ENCODE peak calls at places on chromosome 5, in nine cellular contexts. One of them, this sample, is unnamed.

GRCh38 chr5:1002271-1002546 is 6.4 kb upstream of the NKD2 start:
- DNase-seq in BJ: no peak
- DNase-seq in NCI-H345: no peak
- DNase-seq in SK-N-SH: no peak
- DNase-seq in GOT3: no peak
- DNase-seq in NCI-H2227 treated with DMSO at 0.1 percent for 48 hours: no peak
- DNase-seq in T follicular helper cell: no peak
- DNase-seq in adipocyte: no peak
- DNase-seq in HepG2: no peak
- DNase-seq in this sample: no peak

GRCh38 chr5:114311943-114312342 is 49.9 kb upstream of the KCNN2 start:
- DNase-seq in BJ: no peak
- DNase-seq in NCI-H345: no peak
- DNase-seq in SK-N-SH: no peak
- DNase-seq in GOT3: no peak
- DNase-seq in NCI-H2227 treated with DMSO at 0.1 percent for 48 hours: no peak
- DNase-seq in T follicular helper cell: no peak
- DNase-seq in adipocyte: no peak
- DNase-seq in HepG2: no peak
- DNase-seq in this sample: no peak

GRCh38 chr5:150209020-150209635 is 19.3 kb downstream of the SLC6A7 start:
- DNase-seq in BJ: no peak
- DNase-seq in NCI-H345: no peak
- DNase-seq in SK-N-SH: no peak
- DNase-seq in GOT3: no peak
- DNase-seq in NCI-H2227 treated with DMSO at 0.1 percent for 48 hours: no peak
- DNase-seq in T follicular helper cell: no peak
- DNase-seq in adipocyte: peak
- DNase-seq in HepG2: no peak
- DNase-seq in this sample: no peak

GRCh38 chr5:102755691-102756371 is 726 bp downstream of the PAM start:
- DNase-seq in BJ: no peak
- DNase-seq in NCI-H345: peak
- DNase-seq in SK-N-SH: peak
- DNase-seq in GOT3: no peak
- DNase-seq in NCI-H2227 treated with DMSO at 0.1 percent for 48 hours: no peak
- DNase-seq in T follicular helper cell: peak
- DNase-seq in adipocyte: peak
- DNase-seq in HepG2: peak
- DNase-seq in this sample: peak

GRCh38 chr5:154603978-154604679 is 126.1 kb upstream of the HAND1 start:
- DNase-seq in BJ: no peak
- DNase-seq in NCI-H345: no peak
- DNase-seq in SK-N-SH: peak
- DNase-seq in GOT3: no peak
- DNase-seq in NCI-H2227 treated with DMSO at 0.1 percent for 48 hours: no peak
- DNase-seq in T follicular helper cell: no peak
- DNase-seq in adipocyte: peak
- DNase-seq in HepG2: no peak
- DNase-seq in this sample: no peak

GRCh38 chr5:5271606-5272321 is 131.6 kb downstream of the ADAMTS16 start:
- DNase-seq in BJ: no peak
- DNase-seq in NCI-H345: peak
- DNase-seq in SK-N-SH: peak
- DNase-seq in GOT3: no peak
- DNase-seq in NCI-H2227 treated with DMSO at 0.1 percent for 48 hours: no peak
- DNase-seq in T follicular helper cell: no peak
- DNase-seq in adipocyte: no peak
- DNase-seq in HepG2: no peak
- DNase-seq in this sample: no peak

GRCh38 chr5:89320889-89321288 is 437.9 kb upstream of the MEF2C start:
- DNase-seq in BJ: no peak
- DNase-seq in NCI-H345: no peak
- DNase-seq in SK-N-SH: no peak
- DNase-seq in GOT3: no peak
- DNase-seq in NCI-H2227 treated with DMSO at 0.1 percent for 48 hours: no peak
- DNase-seq in T follicular helper cell: no peak
- DNase-seq in adipocyte: no peak
- DNase-seq in HepG2: no peak
- DNase-seq in this sample: no peak

GRCh38 chr5:1265026-1265425 is 29.8 kb downstream of the TERT start:
- DNase-seq in BJ: no peak
- DNase-seq in NCI-H345: no peak
- DNase-seq in SK-N-SH: no peak
- DNase-seq in GOT3: no peak
- DNase-seq in NCI-H2227 treated with DMSO at 0.1 percent for 48 hours: no peak
- DNase-seq in T follicular helper cell: no peak
- DNase-seq in adipocyte: no peak
- DNase-seq in HepG2: no peak
- DNase-seq in this sample: no peak

GRCh38 chr5:126492939-126493338 is 69.7 kb downstream of the GRAMD2B start:
- DNase-seq in BJ: no peak
- DNase-seq in NCI-H345: no peak
- DNase-seq in SK-N-SH: no peak
- DNase-seq in GOT3: no peak
- DNase-seq in NCI-H2227 treated with DMSO at 0.1 percent for 48 hours: peak
- DNase-seq in T follicular helper cell: no peak
- DNase-seq in adipocyte: no peak
- DNase-seq in HepG2: peak
- DNase-seq in this sample: no peak

GRCh38 chr5:54115768-54116403 is 194.5 kb downstream of the ARL15 start:
- DNase-seq in BJ: no peak
- DNase-seq in NCI-H345: no peak
- DNase-seq in SK-N-SH: peak
- DNase-seq in GOT3: no peak
- DNase-seq in NCI-H2227 treated with DMSO at 0.1 percent for 48 hours: no peak
- DNase-seq in T follicular helper cell: no peak
- DNase-seq in adipocyte: no peak
- DNase-seq in HepG2: no peak
- DNase-seq in this sample: no peak

GRCh38 chr5:81286059-81286617 is 15.2 kb upstream of the ZCCHC9 start:
- DNase-seq in BJ: no peak
- DNase-seq in NCI-H345: no peak
- DNase-seq in SK-N-SH: no peak
- DNase-seq in GOT3: no peak
- DNase-seq in NCI-H2227 treated with DMSO at 0.1 percent for 48 hours: no peak
- DNase-seq in T follicular helper cell: no peak
- DNase-seq in adipocyte: no peak
- DNase-seq in HepG2: no peak
- DNase-seq in this sample: no peak

GRCh38 chr5:124444147-124444775 is 302.2 kb downstream of the ZNF608 start:
- DNase-seq in BJ: no peak
- DNase-seq in NCI-H345: no peak
- DNase-seq in SK-N-SH: no peak
- DNase-seq in GOT3: no peak
- DNase-seq in NCI-H2227 treated with DMSO at 0.1 percent for 48 hours: no peak
- DNase-seq in T follicular helper cell: no peak
- DNase-seq in adipocyte: no peak
- DNase-seq in HepG2: no peak
- DNase-seq in this sample: no peak

GRCh38 chr5:54740141-54740540 is 222.6 kb downstream of the SNX18 start:
- DNase-seq in BJ: no peak
- DNase-seq in NCI-H345: no peak
- DNase-seq in SK-N-SH: no peak
- DNase-seq in GOT3: no peak
- DNase-seq in NCI-H2227 treated with DMSO at 0.1 percent for 48 hours: no peak
- DNase-seq in T follicular helper cell: no peak
- DNase-seq in adipocyte: no peak
- DNase-seq in HepG2: no peak
- DNase-seq in this sample: no peak

GRCh38 chr5:124876564-124876963 is 130.1 kb upstream of the ZNF608 start:
- DNase-seq in BJ: no peak
- DNase-seq in NCI-H345: no peak
- DNase-seq in SK-N-SH: no peak
- DNase-seq in GOT3: no peak
- DNase-seq in NCI-H2227 treated with DMSO at 0.1 percent for 48 hours: no peak
- DNase-seq in T follicular helper cell: no peak
- DNase-seq in adipocyte: no peak
- DNase-seq in HepG2: no peak
- DNase-seq in this sample: no peak

GRCh38 chr5:118371973-118372650 is 616.2 kb downstream of the DTWD2 start:
- DNase-seq in BJ: no peak
- DNase-seq in NCI-H345: no peak
- DNase-seq in SK-N-SH: no peak
- DNase-seq in GOT3: no peak
- DNase-seq in NCI-H2227 treated with DMSO at 0.1 percent for 48 hours: no peak
- DNase-seq in T follicular helper cell: no peak
- DNase-seq in adipocyte: peak
- DNase-seq in HepG2: no peak
- DNase-seq in this sample: no peak

GRCh38 chr5:96228449-96228848 is 204.6 kb downstream of the PCSK1 start:
- DNase-seq in BJ: no peak
- DNase-seq in NCI-H345: no peak
- DNase-seq in SK-N-SH: no peak
- DNase-seq in GOT3: no peak
- DNase-seq in NCI-H2227 treated with DMSO at 0.1 percent for 48 hours: no peak
- DNase-seq in T follicular helper cell: no peak
- DNase-seq in adipocyte: no peak
- DNase-seq in HepG2: no peak
- DNase-seq in this sample: no peak

GRCh38 chr5:76403713-76403962 is 553 bp downstream of the IQGAP2 start:
- DNase-seq in BJ: no peak
- DNase-seq in NCI-H345: no peak
- DNase-seq in SK-N-SH: peak
- DNase-seq in GOT3: no peak
- DNase-seq in NCI-H2227 treated with DMSO at 0.1 percent for 48 hours: no peak
- DNase-seq in T follicular helper cell: no peak
- DNase-seq in adipocyte: no peak
- DNase-seq in HepG2: no peak
- DNase-seq in this sample: peak

GRCh38 chr5:25544652-25545249 is 900.0 kb upstream of the CDH10 start:
- DNase-seq in BJ: no peak
- DNase-seq in NCI-H345: no peak
- DNase-seq in SK-N-SH: peak
- DNase-seq in GOT3: no peak
- DNase-seq in NCI-H2227 treated with DMSO at 0.1 percent for 48 hours: peak
- DNase-seq in T follicular helper cell: no peak
- DNase-seq in adipocyte: peak
- DNase-seq in HepG2: peak
- DNase-seq in this sample: no peak

GRCh38 chr5:97501965-97502305 is 318.9 kb upstream of the RIOK2 start:
- DNase-seq in BJ: no peak
- DNase-seq in NCI-H345: no peak
- DNase-seq in SK-N-SH: no peak
- DNase-seq in GOT3: no peak
- DNase-seq in NCI-H2227 treated with DMSO at 0.1 percent for 48 hours: no peak
- DNase-seq in T follicular helper cell: no peak
- DNase-seq in adipocyte: peak
- DNase-seq in HepG2: no peak
- DNase-seq in this sample: no peak

GRCh38 chr5:150186796-150187356 is 3.0 kb upstream of the SLC6A7 start:
- DNase-seq in BJ: no peak
- DNase-seq in NCI-H345: no peak
- DNase-seq in SK-N-SH: peak
- DNase-seq in GOT3: no peak
- DNase-seq in NCI-H2227 treated with DMSO at 0.1 percent for 48 hours: no peak
- DNase-seq in T follicular helper cell: no peak
- DNase-seq in adipocyte: no peak
- DNase-seq in HepG2: no peak
- DNase-seq in this sample: no peak